ENCODE peak calls at places on chromosomes 5 and 9, in nine cellular contexts. Z, G, M, Q, L, K, Y, F and P are unnamed samples. For H3K4me1, the result is how much of the 10 kb centered on the place peaks cover.

GRCh38 chr5:84382363-84383295 is 2.1 kb downstream of the EDIL3 start:
- DNase-seq in Z (no peak), G (peak), M (peak), Q (peak), L (peak), K (peak), Y (peak), F (no peak), P (peak)

GRCh38 chr9:23088932-23089364 is 642.3 kb downstream of the DMRTA1 start:
- DNase-seq in Z (no peak), G (no peak), M (no peak), Q (peak), L (no peak), K (peak), Y (no peak), F (no peak), P (no peak)

GRCh38 chr5:90866915-90867715 is 308.5 kb downstream of the ADGRV1 start:
- DNase-seq in Z (no peak), G (no peak), M (no peak), Q (no peak), L (no peak), K (no peak), Y (no peak), F (no peak), P (no peak)

GRCh38 chr5:108615216-108615615 is 132.5 kb upstream of the FER start:
- DNase-seq in Z (no peak), G (no peak), M (no peak), Q (no peak), L (no peak), K (no peak), Y (peak), F (no peak), P (no peak)

GRCh38 chr9:134728801-134729495 is 87.3 kb downstream of the COL5A1 start:
- DNase-seq in Z (no peak), G (no peak), M (no peak), Q (no peak), L (no peak), K (no peak), Y (no peak), F (no peak), P (peak)

GRCh38 chr9:80707120-80707519 is 982.2 kb downstream of the TLE1 start:
- DNase-seq in Z (no peak), G (no peak), M (no peak), Q (no peak), L (no peak), K (no peak), Y (peak), F (no peak), P (no peak)

GRCh38 chr5:104643320-104643719 is 1080.7 kb upstream of the NUDT12 start:
- DNase-seq in Z (no peak), G (no peak), M (no peak), Q (no peak), L (no peak), K (no peak), Y (peak), F (no peak), P (no peak)

GRCh38 chr5:39547548-39548154 is 122.9 kb upstream of the DAB2 start:
- DNase-seq in Z (no peak), G (no peak), M (no peak), Q (peak), L (no peak), K (no peak), Y (peak), F (peak), P (no peak)

GRCh38 chr5:75622564-75622963 is 11.3 kb downstream of the ANKDD1B start:
- DNase-seq in Z (no peak), G (no peak), M (no peak), Q (no peak), L (no peak), K (no peak), Y (no peak), F (no peak), P (no peak)

GRCh38 chr9:129886226-129887174 is 51.2 kb downstream of the USP20 start:
- DNase-seq in Z (no peak), G (no peak), M (no peak), Q (no peak), L (no peak), K (peak), Y (no peak), F (no peak), P (no peak)

GRCh38 chr5:9624196-9624947 is 5.8 kb downstream of the TAS2R1 start:
- DNase-seq in Z (no peak), G (no peak), M (no peak), Q (peak), L (no peak), K (no peak), Y (no peak), F (no peak), P (no peak)

GRCh38 chr5:154312571-154312970 is 122.0 kb downstream of the GALNT10 start:
- DNase-seq in Z (no peak), G (no peak), M (no peak), Q (no peak), L (no peak), K (no peak), Y (peak), F (no peak), P (no peak)

GRCh38 chr9:131627326-131627845 is 82.1 kb downstream of the PRRT1B start:
- DNase-seq in Z (no peak), G (no peak), M (no peak), Q (no peak), L (no peak), K (no peak), Y (peak), F (no peak), P (no peak)

GRCh38 chr5:69265931-69266330 is 31.2 kb downstream of the CDK7 start:
- DNase-seq in Z (no peak), G (no peak), M (no peak), Q (peak), L (peak), K (peak), Y (no peak), F (no peak), P (no peak)

GRCh38 chr5:75368391-75368790 is 31.4 kb downstream of the HMGCR start:
- DNase-seq in Z (no peak), G (no peak), M (no peak), Q (no peak), L (no peak), K (no peak), Y (peak), F (no peak), P (no peak)

GRCh38 chr5:26572486-26572885 is 465.9 kb downstream of the CDH9 start:
- DNase-seq in Z (no peak), G (no peak), M (no peak), Q (no peak), L (no peak), K (no peak), Y (no peak), F (no peak), P (no peak)

GRCh38 chr9:130235558-130236435 is 29.8 kb upstream of the HMCN2 start:
- DNase-seq in Z (peak), G (peak), M (peak), Q (peak), L (peak), K (peak), Y (peak), F (no peak), P (peak)

GRCh38 chr5:55672477-55672911 is 39.6 kb downstream of the SLC38A9 start:
- DNase-seq in Z (no peak), G (no peak), M (no peak), Q (no peak), L (no peak), K (no peak), Y (no peak), F (no peak), P (no peak)

GRCh38 chr5:112757468-112758208 is 20.0 kb downstream of the APC start:
- DNase-seq in Z (no peak), G (no peak), M (no peak), Q (peak), L (no peak), K (no peak), Y (peak), F (peak), P (no peak)

GRCh38 chr5:124341066-124341943 is 405.1 kb downstream of the ZNF608 start:
- DNase-seq in Z (no peak), G (no peak), M (no peak), Q (no peak), L (no peak), K (no peak), Y (peak), F (no peak), P (peak)

GRCh38 chr9:125985142-125985997 is 238.2 kb downstream of the PBX3 start:
- DNase-seq in Z (no peak), G (peak), M (no peak), Q (no peak), L (no peak), K (no peak), Y (no peak), F (no peak), P (peak)

GRCh38 chr9:125659954-125660353 is 47.1 kb downstream of the MAPKAP1 start:
- DNase-seq in Z (no peak), G (no peak), M (no peak), Q (no peak), L (no peak), K (no peak), Y (peak), F (no peak), P (no peak)

GRCh38 chr5:67510204-67510603 is 313.6 kb upstream of the CD180 start:
- DNase-seq in Z (no peak), G (no peak), M (no peak), Q (no peak), L (no peak), K (no peak), Y (no peak), F (no peak), P (no peak)

GRCh38 chr5:3153226-3153858 is 401.9 kb upstream of the IRX2 start:
- DNase-seq in Z (no peak), G (no peak), M (no peak), Q (no peak), L (no peak), K (no peak), Y (no peak), F (no peak), P (no peak)

GRCh38 chr9:136960938-136961275 is 8.8 kb downstream of the LCN12 start:
- DNase-seq in Z (no peak), G (no peak), M (no peak), Q (no peak), L (no peak), K (no peak), Y (no peak), F (no peak), P (no peak)

GRCh38 chr5:72436796-72437471 is 70.3 kb downstream of the ZNF366 start:
- DNase-seq in Z (no peak), G (no peak), M (no peak), Q (no peak), L (no peak), K (no peak), Y (no peak), F (no peak), P (no peak)
- H3K4me1 ChIP-seq in Z (under half), G (half or more), M (under half), Q (under half), L (under half), K (under half), Y (under half), F (under half), P (half or more)

DNA sequence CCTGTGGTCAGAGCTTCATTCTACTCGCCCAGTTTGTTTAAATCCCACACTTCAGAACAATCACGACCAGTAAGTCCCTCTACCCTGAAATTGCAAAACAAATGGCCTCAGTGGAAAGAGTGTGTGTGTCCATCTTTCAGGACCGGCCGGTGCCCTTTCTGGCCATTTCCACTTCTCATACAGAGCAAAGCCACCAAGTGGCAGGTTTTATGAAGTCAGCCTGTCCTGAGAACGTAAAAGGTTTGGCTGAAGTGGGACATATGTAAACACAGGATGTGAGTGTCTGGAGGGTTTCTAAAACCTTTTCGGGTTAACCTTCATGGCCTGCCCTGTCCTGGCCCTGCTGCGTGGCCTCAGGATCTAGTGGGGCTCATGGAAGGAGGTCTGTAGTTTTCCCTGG is 24.7 kb downstream of the NXNL2 start:
- DNase-seq in Z (no peak), G (no peak), M (no peak), Q (no peak), L (no peak), K (no peak), Y (peak), F (no peak), P (no peak)
- TF ChIP-seq CTCF in Z (no peak), G (no peak), M (no peak), Q (peak), L (no peak), K (no peak), Y (peak), F (no peak), P (no peak)

GRCh38 chr5:138330813-138331448 is 673 bp downstream of the CDC25C start:
- DNase-seq in Z (no peak), G (no peak), M (no peak), Q (no peak), L (no peak), K (no peak), Y (no peak), F (no peak), P (no peak)
- H3K27ac ChIP-seq in Z (no peak), G (no peak), M (no peak), Q (peak), L (no peak), K (peak), Y (peak), F (peak), P (no peak)

GRCh38 chr9:104912606-104913005 is 15.3 kb downstream of the ABCA1 start:
- DNase-seq in Z (no peak), G (no peak), M (no peak), Q (no peak), L (no peak), K (no peak), Y (no peak), F (no peak), P (no peak)

GRCh38 chr9:104911029-104911607 is 16.8 kb downstream of the ABCA1 start:
- DNase-seq in Z (no peak), G (no peak), M (no peak), Q (no peak), L (no peak), K (no peak), Y (peak), F (no peak), P (no peak)

GRCh38 chr9:104915049-104915448 is 12.9 kb downstream of the ABCA1 start:
- DNase-seq in Z (no peak), G (peak), M (no peak), Q (no peak), L (no peak), K (no peak), Y (no peak), F (no peak), P (no peak)

GRCh38 chr9:104915739-104916138 is 12.2 kb downstream of the ABCA1 start:
- DNase-seq in Z (no peak), G (no peak), M (no peak), Q (no peak), L (no peak), K (no peak), Y (no peak), F (no peak), P (no peak)

DNA sequence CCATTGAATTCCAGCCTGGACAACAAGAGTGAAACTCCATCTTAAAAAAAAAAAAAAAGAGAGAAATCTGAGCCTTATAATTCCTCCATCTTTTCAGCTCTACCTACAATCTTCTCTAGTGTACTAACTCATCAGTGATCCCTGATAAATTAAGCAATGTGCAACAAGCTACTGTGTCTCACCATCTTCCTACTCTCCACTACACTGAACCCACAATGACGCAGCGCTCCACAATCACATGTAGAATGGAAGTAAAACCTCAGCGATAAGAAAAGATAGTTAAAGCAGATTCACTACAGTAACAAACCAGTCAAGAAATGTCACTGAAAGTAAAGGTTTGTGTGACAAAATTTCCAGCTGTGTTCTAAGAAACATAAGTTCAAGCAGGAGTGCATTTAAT is 13.5 kb downstream of the ABCA1 start:
- DNase-seq in Z (no peak), G (no peak), M (no peak), Q (no peak), L (peak), K (no peak), Y (no peak), F (no peak), P (no peak)
- H3K4me1 ChIP-seq in Z (half or more), G (half or more), M (half or more), Q (under half), L (half or more), K (under half), Y (under half), F (under half), P (half or more)